ENCODE peak calls at places on chromosomes 16 and 17, in seven cellular contexts. I, J, A, U, Z, O and G are unnamed samples.

GRCh38 chr16:67392301-67393059 is 818 bp downstream of the TPPP3 start:
- DNase-seq in I (no peak), J (no peak), A (no peak), U (no peak), Z (no peak), O (no peak), G (no peak)

GRCh38 chr16:78584213-78584860 is 484.9 kb downstream of the WWOX start:
- DNase-seq in I (no peak), J (no peak), A (no peak), U (no peak), Z (no peak), O (no peak), G (no peak)

GRCh38 chr17:12994341-12995074 is 23.3 kb downstream of the ELAC2 start:
- DNase-seq in I (no peak), J (no peak), A (no peak), U (no peak), Z (no peak), O (no peak), G (no peak)

GRCh38 chr17:47731396-47731795 is 1.6 kb upstream of the TBX21 start:
- DNase-seq in I (peak; percentile 29), J (no peak), A (peak; percentile 14), U (no peak), Z (no peak), O (no peak), G (no peak)

GRCh38 chr17:9576521-9577401 is at the start of gene CFAP52:
- DNase-seq in I (peak; percentile 85), J (peak; percentile 45), A (peak; percentile 82), U (peak; percentile 77), Z (peak; percentile 80), O (peak; percentile 92), G (peak; percentile 59)

GRCh38 chr16:85423186-85423550 is 190.0 kb upstream of the GSE1 start:
- DNase-seq in I (peak; percentile 56), J (no peak), A (no peak), U (no peak), Z (no peak), O (no peak), G (peak; percentile 15)

GRCh38 chr16:77589071-77589755 is 133.1 kb upstream of the NUDT7 start:
- DNase-seq in I (no peak), J (no peak), A (no peak), U (no peak), Z (no peak), O (no peak), G (no peak)

GRCh38 chr16:14455577-14455976 is 174.5 kb downstream of the PARN start:
- DNase-seq in I (no peak), J (no peak), A (no peak), U (no peak), Z (no peak), O (no peak), G (no peak)

GRCh38 chr17:6328279-6328678 is 106.6 kb downstream of the AIPL1 start:
- DNase-seq in I (no peak), J (no peak), A (no peak), U (no peak), Z (no peak), O (no peak), G (no peak)

GRCh38 chr17:17796787-17797061 is 40.1 kb downstream of the SREBF1 start:
- DNase-seq in I (peak; percentile 51), J (no peak), A (no peak), U (no peak), Z (no peak), O (no peak), G (no peak)

GRCh38 chr17:31074772-31075538 is 19.8 kb upstream of the NF1 start:
- DNase-seq in I (no peak), J (no peak), A (no peak), U (no peak), Z (no peak), O (no peak), G (no peak)

GRCh38 chr17:45848868-45849535 is 4.3 kb downstream of the SPPL2C start:
- DNase-seq in I (peak; percentile 66), J (no peak), A (peak; percentile 92), U (no peak), Z (no peak), O (no peak), G (no peak)

GRCh38 chr17:55564077-55564476 is 52.8 kb upstream of the SMIM36 start:
- DNase-seq in I (no peak), J (no peak), A (no peak), U (no peak), Z (no peak), O (no peak), G (no peak)

DNA sequence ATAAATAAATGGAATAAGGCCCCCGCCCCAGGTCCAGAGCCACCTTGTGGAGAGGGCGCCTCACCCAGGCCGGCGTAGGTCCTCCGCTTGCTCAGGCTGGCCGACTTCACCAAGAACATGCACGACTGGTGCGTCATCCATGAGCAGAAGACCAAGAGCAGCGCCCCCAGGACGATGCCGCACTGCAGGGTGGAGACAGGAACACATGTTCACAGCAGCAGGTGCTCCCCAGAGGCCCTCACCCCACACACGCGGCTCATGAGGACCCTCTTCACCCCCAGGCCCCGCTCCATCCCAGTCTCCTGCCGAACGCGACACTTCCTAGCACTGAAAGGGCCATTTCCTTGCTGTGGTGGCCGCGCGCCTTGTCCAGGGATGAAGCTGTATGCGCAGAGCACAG is 5.5 kb downstream of the SLC38A10 start:
- DNase-seq in I (peak; percentile 47), J (no peak), A (no peak), U (no peak), Z (no peak), O (no peak), G (no peak)
- TF ChIP-seq CTCF in I (no peak), J (no peak), A (no peak), U (no peak), Z (no peak), O (no peak), G (no peak)

GRCh38 chr17:4999429-5000093 is 1.8 kb downstream of the KIF1C start:
- DNase-seq in I (peak; percentile 58), J (no peak), A (no peak), U (no peak), Z (no peak), O (no peak), G (no peak)

GRCh38 chr17:5000237-5000639 is 2.5 kb downstream of the KIF1C start:
- DNase-seq in I (peak; percentile 90), J (peak; percentile 60), A (no peak), U (no peak), Z (peak; percentile 56), O (no peak), G (no peak)

GRCh38 chr17:4998027-4998665 is 396 bp downstream of the KIF1C start:
- DNase-seq in I (peak; percentile 82), J (no peak), A (peak; percentile 67), U (peak; percentile 47), Z (peak; percentile 23), O (no peak), G (peak; percentile 59)

GRCh38 chr17:4998666-4999428 is 1.1 kb downstream of the KIF1C start:
- DNase-seq in I (peak; percentile 58), J (no peak), A (no peak), U (no peak), Z (peak; percentile 65), O (no peak), G (no peak)

GRCh38 chr17:4997302-4998026 is at the start of the genes INCA1 and KIF1C:
- DNase-seq in I (peak; percentile 98), J (peak; percentile 71), A (peak; percentile 99), U (peak; percentile 84), Z (peak; percentile 96), O (peak; percentile 98), G (peak; percentile 94)
- TF ChIP-seq CTCF in I (peak; percentile 7), J (peak; percentile 32), A (no peak), U (peak; percentile 39), Z (peak; percentile 51), O (no peak), G (peak; percentile 14)

DNA sequence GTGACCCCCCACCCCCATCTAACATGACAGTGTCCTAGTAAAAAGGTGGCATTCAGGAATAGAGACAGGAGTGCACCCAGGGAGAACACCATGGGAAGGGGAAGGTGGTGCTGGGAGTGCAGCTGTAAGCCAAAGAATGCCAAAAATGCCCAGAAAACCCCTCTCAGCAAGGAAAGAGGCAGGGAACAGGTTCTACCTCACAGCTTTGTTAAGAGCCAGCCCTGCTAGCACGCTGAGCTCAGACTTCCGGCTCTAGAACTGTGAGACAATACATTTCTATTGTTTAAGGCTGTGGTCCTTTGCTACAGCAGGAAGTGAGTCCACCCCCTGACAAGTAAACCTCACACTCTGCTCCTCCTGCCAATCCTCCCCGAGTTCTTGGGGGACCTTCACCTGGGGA is 302.4 kb upstream of the N4BP1 start:
- DNase-seq in I (no peak), J (no peak), A (no peak), U (no peak), Z (no peak), O (no peak), G (no peak)
- TF ChIP-seq CTCF in I (no peak), J (no peak), A (no peak), U (no peak), Z (no peak), O (no peak), G (no peak)

GRCh38 chr17:37079065-37079708 is 130.4 kb downstream of the AATF start:
- DNase-seq in I (no peak), J (no peak), A (no peak), U (no peak), Z (no peak), O (no peak), G (no peak)

GRCh38 chr17:37082461-37082860 is 133.7 kb downstream of the AATF start:
- DNase-seq in I (no peak), J (no peak), A (no peak), U (no peak), Z (no peak), O (no peak), G (no peak)

GRCh38 chr17:37082985-37083384 is 134.2 kb downstream of the AATF start:
- DNase-seq in I (no peak), J (no peak), A (no peak), U (no peak), Z (no peak), O (no peak), G (no peak)

GRCh38 chr17:37079735-37080134 is 131.0 kb downstream of the AATF start:
- DNase-seq in I (no peak), J (no peak), A (no peak), U (no peak), Z (no peak), O (no peak), G (no peak)

DNA sequence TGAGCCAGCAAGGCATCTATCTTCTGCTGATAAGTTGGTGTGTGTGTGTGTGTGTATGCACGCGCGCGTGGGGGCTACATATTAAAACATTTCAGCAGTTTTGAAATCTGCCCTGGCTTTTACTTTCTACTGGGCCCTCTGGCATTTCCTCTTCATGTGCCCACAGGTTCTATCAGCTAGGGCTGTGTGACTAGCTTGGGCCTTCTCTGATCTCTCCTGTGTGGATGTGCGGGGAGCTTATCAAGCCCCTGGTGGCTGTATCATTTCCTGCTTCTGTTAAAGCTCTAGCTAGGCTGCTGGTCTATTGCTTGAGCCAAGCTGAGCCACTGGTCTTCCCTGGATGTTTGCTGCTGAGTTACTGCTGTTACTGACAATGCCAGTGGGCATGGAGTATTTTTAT is 132.5 kb downstream of the AATF start:
- DNase-seq in I (no peak), J (no peak), A (no peak), U (no peak), Z (no peak), O (no peak), G (no peak)
- TF ChIP-seq CTCF in I (no peak), J (no peak), A (no peak), U (no peak), Z (no peak), O (no peak), G (no peak)

GRCh38 chr17:38604479-38605229 is 1.1 kb downstream of the SRCIN1 start:
- DNase-seq in I (peak; percentile 48), J (no peak), A (peak; percentile 69), U (peak; percentile 29), Z (no peak), O (no peak), G (no peak)
- TF ChIP-seq CTCF in I (no peak), J (no peak), A (peak; percentile 27), U (peak; percentile 52), Z (no peak), O (no peak), G (no peak)